ENCODE peak calls at places on chromosomes 1 and 21, in four cellular contexts. D is HepG2, B is HCT116, I is Panc1. T is an unnamed sample.

GRCh38 chr1:31788138-31788824 is 24.1 kb upstream of the ADGRB2 start:
- DNase-seq in D (peak), B (peak), I (peak), T (peak)

GRCh38 chr1:94805912-94806311 is 14.2 kb upstream of the SLC44A3 start:
- DNase-seq in D (peak), B (peak), I (peak), T (peak)

GRCh38 chr1:100279954-100280682 is 14.1 kb downstream of the RTCA start:
- DNase-seq in D (no peak), B (no peak), I (no peak), T (no peak)

GRCh38 chr1:17229379-17229778 is 19.5 kb upstream of the PADI3 start:
- DNase-seq in D (no peak), B (no peak), I (no peak), T (no peak)

GRCh38 chr21:29075706-29076447 is 2.4 kb upstream of the CCT8 start:
- DNase-seq in D (no peak), B (peak), I (peak), T (no peak)

GRCh38 chr1:16081636-16082035 is 8.2 kb upstream of the FAM131C start:
- DNase-seq in D (no peak), B (no peak), I (no peak), T (no peak)

GRCh38 chr1:232149302-232150201 is 480.4 kb downstream of the SIPA1L2 start:
- DNase-seq in D (no peak), B (no peak), I (peak), T (no peak)

GRCh38 chr1:219438386-219438785 is 174.5 kb downstream of the ZC3H11B start:
- DNase-seq in D (no peak), B (no peak), I (no peak), T (no peak)

GRCh38 chr1:157411769-157412168 is 140.5 kb downstream of the FCRL5 start:
- DNase-seq in D (no peak), B (no peak), I (no peak), T (no peak)

GRCh38 chr1:226060976-226061792 is 1.3 kb upstream of the H3-3A start:
- DNase-seq in D (no peak), B (no peak), I (no peak), T (no peak)

GRCh38 chr21:21688877-21689276 is 690.7 kb downstream of the NCAM2 start:
- DNase-seq in D (no peak), B (no peak), I (no peak), T (peak)

GRCh38 chr1:205449750-205450443 is 5.9 kb downstream of the BLACAT1 start:
- DNase-seq in D (peak), B (peak), I (no peak), T (peak)
- TF ChIP-seq TCF7L2 in D (no peak), B (peak), I (no peak), T (no peak)

GRCh38 chr1:210332719-210333398 is 4.2 kb downstream of the HHAT start:
- DNase-seq in D (no peak), B (no peak), I (no peak), T (no peak)
- TF ChIP-seq TCF7L2 in D (no peak), B (no peak), I (no peak), T (no peak)

GRCh38 chr1:241992734-241993133 is 6.2 kb downstream of the MAP1LC3C start:
- DNase-seq in D (no peak), B (no peak), I (no peak), T (no peak)
- TF ChIP-seq TCF7L2 in D (no peak), B (no peak), I (no peak), T (no peak)

DNA sequence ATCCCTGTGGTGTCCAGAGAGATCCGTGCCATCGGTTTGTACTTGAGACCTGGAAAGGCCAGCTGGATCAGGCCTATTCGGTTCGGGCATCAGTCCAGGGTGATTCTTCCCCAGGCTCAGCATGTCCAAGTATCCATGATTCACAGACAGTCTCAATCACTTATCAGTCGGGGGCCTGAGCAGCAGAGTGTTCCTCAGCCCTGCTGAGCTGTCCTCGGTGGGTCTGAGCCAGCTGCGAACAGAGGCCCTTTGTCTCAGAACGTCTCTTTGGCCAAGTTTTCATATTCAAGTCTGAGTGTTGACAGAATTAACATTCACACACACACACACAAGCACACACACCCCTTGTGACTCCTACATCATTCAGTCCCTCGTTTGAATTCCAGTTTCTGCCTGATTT is 33.4 kb upstream of the OSBPL9 start:
- DNase-seq in D (peak), B (no peak), I (no peak), T (peak)
- TF ChIP-seq TCF7L2 in D (no peak), B (no peak), I (no peak), T (no peak)

GRCh38 chr1:38243106-38243505 is 196.5 kb upstream of the POU3F1 start:
- DNase-seq in D (no peak), B (no peak), I (no peak), T (peak)

GRCh38 chr1:38244218-38244617 is 197.6 kb upstream of the POU3F1 start:
- DNase-seq in D (no peak), B (no peak), I (no peak), T (no peak)

GRCh38 chr1:38250356-38250755 is 203.8 kb upstream of the POU3F1 start:
- DNase-seq in D (no peak), B (no peak), I (no peak), T (no peak)

GRCh38 chr1:38242506-38242905 is 195.9 kb upstream of the POU3F1 start:
- DNase-seq in D (no peak), B (no peak), I (no peak), T (peak)

GRCh38 chr1:38246955-38247952 is 200.7 kb upstream of the POU3F1 start:
- DNase-seq in D (peak), B (no peak), I (no peak), T (no peak)
- TF ChIP-seq TCF7L2 in D (no peak), B (no peak), I (no peak), T (no peak)

T was measured in K562.